ENCODE peak calls at places on chromosomes 5 and 9, in six cellular contexts. One of them, this sample, is unnamed.

GRCh38 chr9:116112236-116112635 is 41.4 kb upstream of the PAPPA start:
- DNase-seq in adrenal gland: no peak
- DNase-seq in Peyer's patch: no peak
- DNase-seq in brain microvascular endothelial cell: no peak
- DNase-seq in Calu3: no peak
- DNase-seq in fibroblast of mammary gland: peak
- DNase-seq in this sample: no peak

GRCh38 chr5:178420424-178420823 is 169.8 kb downstream of the COL23A1 start:
- DNase-seq in adrenal gland: no peak
- DNase-seq in Peyer's patch: no peak
- DNase-seq in brain microvascular endothelial cell: no peak
- DNase-seq in fibroblast of mammary gland: no peak
- DNase-seq in Calu3: no peak
- DNase-seq in this sample: peak

GRCh38 chr9:106862946-106863740 is at the start of gene ZNF462:
- DNase-seq in Calu3: peak
- DNase-seq in brain microvascular endothelial cell: peak
- DNase-seq in Peyer's patch: no peak
- DNase-seq in fibroblast of mammary gland: peak
- DNase-seq in adrenal gland: peak
- DNase-seq in this sample: no peak

GRCh38 chr9:70947086-70947485 is 174.3 kb downstream of the TRPM3 start:
- DNase-seq in brain microvascular endothelial cell: no peak
- DNase-seq in adrenal gland: no peak
- DNase-seq in Peyer's patch: no peak
- DNase-seq in Calu3: no peak
- DNase-seq in fibroblast of mammary gland: peak
- DNase-seq in this sample: no peak

GRCh38 chr5:171450423-171451246 is 31.2 kb downstream of the FGF18 start:
- DNase-seq in brain microvascular endothelial cell: peak
- DNase-seq in Calu3: peak
- DNase-seq in fibroblast of mammary gland: peak
- DNase-seq in adrenal gland: peak
- DNase-seq in Peyer's patch: no peak
- DNase-seq in this sample: peak

GRCh38 chr5:88672644-88673493 is 210.1 kb downstream of the MEF2C start:
- DNase-seq in adrenal gland: no peak
- DNase-seq in brain microvascular endothelial cell: no peak
- DNase-seq in Calu3: no peak
- DNase-seq in Peyer's patch: no peak
- DNase-seq in fibroblast of mammary gland: no peak
- DNase-seq in this sample: no peak

GRCh38 chr9:113479150-113479761 is 15.7 kb downstream of the RGS3 start:
- DNase-seq in Peyer's patch: no peak
- DNase-seq in Calu3: peak
- DNase-seq in adrenal gland: no peak
- DNase-seq in brain microvascular endothelial cell: no peak
- DNase-seq in fibroblast of mammary gland: no peak
- DNase-seq in this sample: no peak

GRCh38 chr5:32543291-32543690 is 42.1 kb upstream of the SUB1 start:
- DNase-seq in brain microvascular endothelial cell: peak
- DNase-seq in Calu3: no peak
- DNase-seq in Peyer's patch: no peak
- DNase-seq in adrenal gland: no peak
- DNase-seq in fibroblast of mammary gland: no peak
- DNase-seq in this sample: no peak

GRCh38 chr5:72160959-72161358 is 53.7 kb downstream of the MAP1B start:
- DNase-seq in Peyer's patch: no peak
- DNase-seq in adrenal gland: no peak
- DNase-seq in brain microvascular endothelial cell: no peak
- DNase-seq in fibroblast of mammary gland: peak
- DNase-seq in Calu3: no peak
- DNase-seq in this sample: no peak

GRCh38 chr5:68137451-68138190 is 77.9 kb upstream of the PIK3R1 start:
- DNase-seq in Peyer's patch: no peak
- DNase-seq in Calu3: no peak
- DNase-seq in adrenal gland: no peak
- DNase-seq in fibroblast of mammary gland: peak
- DNase-seq in brain microvascular endothelial cell: no peak
- DNase-seq in this sample: no peak

GRCh38 chr5:146680846-146681585 is 165.0 kb upstream of the GPR151 start:
- DNase-seq in Peyer's patch: no peak
- DNase-seq in Calu3: no peak
- DNase-seq in adrenal gland: no peak
- DNase-seq in fibroblast of mammary gland: no peak
- DNase-seq in brain microvascular endothelial cell: no peak
- DNase-seq in this sample: no peak

GRCh38 chr9:108743901-108744371 is 111.8 kb downstream of the ACTL7B start:
- DNase-seq in Calu3: peak
- DNase-seq in Peyer's patch: no peak
- DNase-seq in brain microvascular endothelial cell: no peak
- DNase-seq in fibroblast of mammary gland: no peak
- DNase-seq in adrenal gland: no peak
- DNase-seq in this sample: no peak

GRCh38 chr9:115208503-115208902 is 90.5 kb upstream of the TNC start:
- DNase-seq in adrenal gland: no peak
- DNase-seq in brain microvascular endothelial cell: no peak
- DNase-seq in fibroblast of mammary gland: peak
- DNase-seq in Calu3: no peak
- DNase-seq in Peyer's patch: no peak
- DNase-seq in this sample: no peak

GRCh38 chr9:22240619-22241018 is 206.0 kb upstream of the DMRTA1 start:
- DNase-seq in Calu3: no peak
- DNase-seq in fibroblast of mammary gland: peak
- DNase-seq in Peyer's patch: no peak
- DNase-seq in brain microvascular endothelial cell: peak
- DNase-seq in adrenal gland: no peak
- DNase-seq in this sample: no peak

GRCh38 chr5:141199359-141200235 is at the start of gene PCDHB11:
- DNase-seq in fibroblast of mammary gland: no peak
- DNase-seq in adrenal gland: no peak
- DNase-seq in Peyer's patch: no peak
- DNase-seq in Calu3: no peak
- DNase-seq in brain microvascular endothelial cell: no peak
- DNase-seq in this sample: no peak

GRCh38 chr5:168851902-168852321 is 272.7 kb upstream of the PANK3 start:
- DNase-seq in brain microvascular endothelial cell: peak
- DNase-seq in Calu3: no peak
- DNase-seq in Peyer's patch: no peak
- DNase-seq in fibroblast of mammary gland: peak
- DNase-seq in adrenal gland: no peak
- DNase-seq in this sample: no peak

GRCh38 chr9:125544988-125545651 is 161.9 kb downstream of the MAPKAP1 start:
- DNase-seq in Calu3: no peak
- DNase-seq in adrenal gland: peak
- DNase-seq in Peyer's patch: no peak
- DNase-seq in brain microvascular endothelial cell: peak
- DNase-seq in fibroblast of mammary gland: peak
- DNase-seq in this sample: no peak

GRCh38 chr9:123724211-123724831 is 205.6 kb downstream of the DENND1A start:
- DNase-seq in brain microvascular endothelial cell: peak
- DNase-seq in Peyer's patch: no peak
- DNase-seq in adrenal gland: peak
- DNase-seq in fibroblast of mammary gland: peak
- DNase-seq in Calu3: no peak
- DNase-seq in this sample: no peak

GRCh38 chr5:125093776-125094175 is 347.3 kb upstream of the ZNF608 start:
- DNase-seq in brain microvascular endothelial cell: peak
- DNase-seq in adrenal gland: no peak
- DNase-seq in Peyer's patch: no peak
- DNase-seq in Calu3: no peak
- DNase-seq in fibroblast of mammary gland: peak
- DNase-seq in this sample: no peak

GRCh38 chr5:107864793-107865192 is 194.1 kb upstream of the EFNA5 start:
- DNase-seq in fibroblast of mammary gland: peak
- DNase-seq in adrenal gland: no peak
- DNase-seq in Calu3: no peak
- DNase-seq in brain microvascular endothelial cell: no peak
- DNase-seq in Peyer's patch: no peak
- DNase-seq in this sample: no peak

GRCh38 chr9:582775-583174 is 258.7 kb upstream of the DMRT1 start:
- DNase-seq in adrenal gland: no peak
- DNase-seq in fibroblast of mammary gland: no peak
- DNase-seq in Calu3: no peak
- DNase-seq in brain microvascular endothelial cell: no peak
- DNase-seq in Peyer's patch: no peak
- DNase-seq in this sample: no peak

GRCh38 chr9:4538621-4539020 is 48.4 kb downstream of the SLC1A1 start:
- DNase-seq in brain microvascular endothelial cell: no peak
- DNase-seq in Peyer's patch: no peak
- DNase-seq in fibroblast of mammary gland: no peak
- DNase-seq in adrenal gland: no peak
- DNase-seq in Calu3: no peak
- DNase-seq in this sample: no peak

GRCh38 chr5:130975847-130976246 is 189.2 kb downstream of the HINT1 start:
- DNase-seq in Peyer's patch: no peak
- DNase-seq in brain microvascular endothelial cell: no peak
- DNase-seq in fibroblast of mammary gland: no peak
- DNase-seq in Calu3: no peak
- DNase-seq in adrenal gland: peak
- DNase-seq in this sample: no peak

GRCh38 chr5:175746851-175747250 is 89.0 kb downstream of the HRH2 start:
- DNase-seq in Peyer's patch: no peak
- DNase-seq in adrenal gland: no peak
- DNase-seq in fibroblast of mammary gland: peak
- DNase-seq in Calu3: no peak
- DNase-seq in brain microvascular endothelial cell: peak
- DNase-seq in this sample: no peak

GRCh38 chr9:131097259-131097947 is 1.1 kb downstream of the AIF1L start:
- DNase-seq in Calu3: no peak
- DNase-seq in brain microvascular endothelial cell: no peak
- DNase-seq in fibroblast of mammary gland: no peak
- DNase-seq in adrenal gland: no peak
- DNase-seq in Peyer's patch: no peak
- DNase-seq in this sample: no peak
- TF ChIP-seq CTCF in Calu3: no peak
- TF ChIP-seq CTCF in brain microvascular endothelial cell: no peak
- TF ChIP-seq CTCF in fibroblast of mammary gland: no peak
- TF ChIP-seq CTCF in adrenal gland: no peak
- TF ChIP-seq CTCF in Peyer's patch: no peak
- TF ChIP-seq CTCF in this sample: no peak

GRCh38 chr9:32350682-32351081 is 33.8 kb upstream of the ACO1 start:
- DNase-seq in adrenal gland: no peak
- DNase-seq in fibroblast of mammary gland: peak
- DNase-seq in brain microvascular endothelial cell: no peak
- DNase-seq in Calu3: no peak
- DNase-seq in Peyer's patch: no peak
- DNase-seq in this sample: no peak
- TF ChIP-seq CTCF in adrenal gland: peak
- TF ChIP-seq CTCF in fibroblast of mammary gland: peak
- TF ChIP-seq CTCF in brain microvascular endothelial cell: no peak
- TF ChIP-seq CTCF in Calu3: no peak
- TF ChIP-seq CTCF in Peyer's patch: peak
- TF ChIP-seq CTCF in this sample: peak

DNA sequence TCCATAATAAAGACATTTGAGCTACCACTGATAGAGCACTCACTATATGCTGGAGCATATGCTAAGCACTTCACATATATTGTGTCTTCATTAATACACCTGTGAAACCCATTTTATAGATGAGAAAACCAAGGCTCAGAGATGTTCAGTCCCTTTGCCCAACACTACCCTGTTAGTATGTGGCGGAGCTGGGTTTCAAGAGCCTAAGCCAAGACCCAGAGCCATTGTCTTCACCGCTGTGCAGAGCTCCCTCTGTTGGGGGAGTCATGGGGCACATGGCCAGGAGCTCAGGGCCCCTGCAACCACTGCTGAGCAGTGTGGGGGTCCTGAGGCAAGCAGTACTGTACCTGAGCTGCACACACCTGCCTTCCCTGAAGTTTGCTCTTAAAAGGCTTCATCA is 37.3 kb upstream of the SLC25A51 start:
- DNase-seq in Peyer's patch: no peak
- DNase-seq in Calu3: no peak
- DNase-seq in brain microvascular endothelial cell: no peak
- DNase-seq in adrenal gland: no peak
- DNase-seq in fibroblast of mammary gland: no peak
- DNase-seq in this sample: no peak
- TF ChIP-seq CTCF in Peyer's patch: no peak
- TF ChIP-seq CTCF in Calu3: no peak
- TF ChIP-seq CTCF in brain microvascular endothelial cell: peak
- TF ChIP-seq CTCF in adrenal gland: no peak
- TF ChIP-seq CTCF in fibroblast of mammary gland: no peak
- TF ChIP-seq CTCF in this sample: no peak

GRCh38 chr5:8884029-8884428 is 661.8 kb downstream of the SEMA5A start:
- DNase-seq in brain microvascular endothelial cell: no peak
- DNase-seq in fibroblast of mammary gland: no peak
- DNase-seq in Peyer's patch: no peak
- DNase-seq in Calu3: no peak
- DNase-seq in adrenal gland: no peak
- DNase-seq in this sample: no peak
- TF ChIP-seq CTCF in brain microvascular endothelial cell: no peak
- TF ChIP-seq CTCF in fibroblast of mammary gland: peak
- TF ChIP-seq CTCF in Peyer's patch: no peak
- TF ChIP-seq CTCF in Calu3: no peak
- TF ChIP-seq CTCF in adrenal gland: no peak
- TF ChIP-seq CTCF in this sample: no peak

GRCh38 chr9:90900130-90900529 is 98.5 kb downstream of the SYK start:
- DNase-seq in Calu3: no peak
- DNase-seq in brain microvascular endothelial cell: no peak
- DNase-seq in Peyer's patch: no peak
- DNase-seq in adrenal gland: no peak
- DNase-seq in fibroblast of mammary gland: no peak
- DNase-seq in this sample: no peak
- TF ChIP-seq CTCF in Calu3: no peak
- TF ChIP-seq CTCF in brain microvascular endothelial cell: peak
- TF ChIP-seq CTCF in Peyer's patch: no peak
- TF ChIP-seq CTCF in adrenal gland: peak
- TF ChIP-seq CTCF in fibroblast of mammary gland: no peak
- TF ChIP-seq CTCF in this sample: no peak

DNA sequence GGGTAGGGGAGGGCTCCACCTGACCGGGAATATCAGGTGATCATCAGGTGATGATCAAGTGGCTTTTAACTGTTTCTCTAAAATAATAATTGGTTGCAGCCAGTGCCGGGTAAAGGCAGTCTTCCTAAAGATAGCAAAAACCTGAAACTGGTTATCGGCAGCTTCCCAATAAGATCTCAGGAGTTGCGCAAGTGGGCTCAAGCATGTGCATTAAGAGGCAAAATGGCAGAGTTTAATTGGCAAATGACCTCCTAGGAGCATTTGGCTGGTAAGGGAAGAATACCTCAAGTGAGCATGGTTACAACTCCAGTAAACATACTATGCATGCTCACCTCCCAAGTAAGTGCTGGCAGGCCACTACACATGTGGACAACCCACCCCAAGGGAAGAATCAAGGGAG is 4.2 kb downstream of the C1QTNF3 start:
- DNase-seq in brain microvascular endothelial cell: no peak
- DNase-seq in adrenal gland: no peak
- DNase-seq in Calu3: no peak
- DNase-seq in fibroblast of mammary gland: no peak
- DNase-seq in Peyer's patch: no peak
- DNase-seq in this sample: no peak
- TF ChIP-seq CTCF in brain microvascular endothelial cell: no peak
- TF ChIP-seq CTCF in adrenal gland: no peak
- TF ChIP-seq CTCF in Calu3: no peak
- TF ChIP-seq CTCF in fibroblast of mammary gland: no peak
- TF ChIP-seq CTCF in Peyer's patch: no peak
- TF ChIP-seq CTCF in this sample: no peak

DNA sequence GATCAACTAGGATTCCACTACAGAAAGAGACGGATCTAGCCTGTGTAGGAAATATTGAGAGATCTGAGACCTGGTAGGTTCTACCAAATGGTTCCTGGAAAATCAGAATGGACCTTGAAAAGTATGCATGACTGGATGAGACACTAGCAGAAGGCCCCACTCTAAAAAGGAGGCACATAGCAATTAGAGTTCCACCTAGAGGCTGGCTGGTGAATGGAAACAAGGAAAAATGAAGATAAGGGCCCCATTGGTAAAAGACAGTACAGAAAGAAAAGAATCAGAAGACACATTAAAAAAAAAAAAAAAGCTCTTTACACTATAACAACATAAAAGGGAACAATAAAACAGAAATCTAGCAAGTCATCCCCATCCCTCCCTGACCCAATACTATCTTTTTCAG is 518.5 kb downstream of the NR2F1-AS1 start:
- DNase-seq in adrenal gland: no peak
- DNase-seq in Calu3: no peak
- DNase-seq in Peyer's patch: no peak
- DNase-seq in brain microvascular endothelial cell: no peak
- DNase-seq in fibroblast of mammary gland: peak
- DNase-seq in this sample: no peak
- TF ChIP-seq CTCF in adrenal gland: no peak
- TF ChIP-seq CTCF in Calu3: peak
- TF ChIP-seq CTCF in Peyer's patch: no peak
- TF ChIP-seq CTCF in brain microvascular endothelial cell: peak
- TF ChIP-seq CTCF in fibroblast of mammary gland: peak
- TF ChIP-seq CTCF in this sample: no peak